ENCODE peak calls at places on chromosomes 11 and 22, in five cellular contexts. L is A673, N is cardiac muscle cell, R is left ventricle myocardium inferior, V is kidney. F is an unnamed sample.

GRCh38 chr22:25878933-25879332 is 136.9 kb downstream of the MYO18B start:
- DNase-seq in L (no peak), N (no peak), R (no peak), V (no peak), F (no peak)

GRCh38 chr11:125871391-125872137 is 15.9 kb upstream of the HYLS1 start:
- DNase-seq in L (peak; percentile 74), N (peak; percentile 48), R (no peak), V (no peak), F (peak; percentile 72)

GRCh38 chr11:1761110-1761856 is 2.4 kb downstream of the CTSD start:
- DNase-seq in L (no peak), N (no peak), R (no peak), V (peak; percentile 84), F (no peak)

GRCh38 chr11:73454987-73455386 is 78.8 kb downstream of the RELT start:
- DNase-seq in L (no peak), N (no peak), R (no peak), V (no peak), F (no peak)

GRCh38 chr11:120344302-120345004 is 8.2 kb downstream of the ARHGEF12 start:
- DNase-seq in L (peak; percentile 60), N (no peak), R (no peak), V (no peak), F (no peak)

GRCh38 chr11:13332124-13332523 is 54.5 kb downstream of the BMAL1 start:
- DNase-seq in L (no peak), N (no peak), R (no peak), V (no peak), F (no peak)

GRCh38 chr22:31083923-31084810 is 3.0 kb downstream of the SMTN start:
- DNase-seq in L (no peak), N (no peak), R (no peak), V (no peak), F (no peak)

GRCh38 chr11:36375348-36376314 is 79.5 kb downstream of the PRR5L start:
- DNase-seq in L (no peak), N (no peak), R (no peak), V (no peak), F (no peak)

GRCh38 chr11:6611092-6612007 is 666 bp downstream of the TAF10 start:
- DNase-seq in L (no peak), N (no peak), R (peak; percentile 48), V (peak; percentile 91), F (no peak)

GRCh38 chr11:86488553-86488952 is 113.9 kb downstream of the CCDC81 start:
- DNase-seq in L (no peak), N (no peak), R (no peak), V (no peak), F (no peak)

GRCh38 chr22:44091021-44091721 is 67.1 kb downstream of the PARVB start:
- DNase-seq in L (peak; percentile 55), N (peak; percentile 33), R (no peak), V (peak; percentile 43), F (peak; percentile 29)

GRCh38 chr11:3109921-3110706 is 52.9 kb upstream of the CARS1 start:
- DNase-seq in L (peak; percentile 44), N (peak; percentile 56), R (no peak), V (peak; percentile 55), F (peak; percentile 42)

GRCh38 chr11:33899383-33900037 is 7.6 kb upstream of the LMO2 start:
- DNase-seq in L (peak; percentile 82), N (peak; percentile 46), R (peak; percentile 81), V (peak; percentile 83), F (peak; percentile 46)

GRCh38 chr11:120181446-120181992 is 29.3 kb upstream of the OAF start:
- DNase-seq in L (no peak), N (no peak), R (no peak), V (peak; percentile 19), F (no peak)

GRCh38 chr11:94813436-94813720 is 45.2 kb downstream of the AMOTL1 start:
- DNase-seq in L (no peak), N (no peak), R (no peak), V (no peak), F (no peak)

GRCh38 chr22:35590634-35591295 is 26.4 kb downstream of the MB start:
- DNase-seq in L (no peak), N (no peak), R (no peak), V (no peak), F (peak; percentile 55)

GRCh38 chr11:704189-704798 is 1.7 kb upstream of the EPS8L2 start:
- DNase-seq in L (no peak), N (no peak), R (no peak), V (no peak), F (no peak)

GRCh38 chr11:101686514-101686913 is 102.7 kb upstream of the TRPC6 start:
- DNase-seq in L (peak; percentile 46), N (no peak), R (no peak), V (no peak), F (no peak)

GRCh38 chr11:15938362-15938725 is 418.0 kb downstream of the SOX6 start:
- DNase-seq in L (no peak), N (no peak), R (no peak), V (no peak), F (no peak)

GRCh38 chr11:45618897-45619296 is 46.5 kb downstream of the CHST1 start:
- DNase-seq in L (no peak), N (no peak), R (no peak), V (no peak), F (no peak)
- H3K4me1 ChIP-seq in L (no peaks in the 10 kb centered on the region), N (no peaks in the 10 kb centered on the region), R (peaks cover 8% of the 10 kb centered on the region), V (no peaks in the 10 kb centered on the region), F (no peaks in the 10 kb centered on the region)

DNA sequence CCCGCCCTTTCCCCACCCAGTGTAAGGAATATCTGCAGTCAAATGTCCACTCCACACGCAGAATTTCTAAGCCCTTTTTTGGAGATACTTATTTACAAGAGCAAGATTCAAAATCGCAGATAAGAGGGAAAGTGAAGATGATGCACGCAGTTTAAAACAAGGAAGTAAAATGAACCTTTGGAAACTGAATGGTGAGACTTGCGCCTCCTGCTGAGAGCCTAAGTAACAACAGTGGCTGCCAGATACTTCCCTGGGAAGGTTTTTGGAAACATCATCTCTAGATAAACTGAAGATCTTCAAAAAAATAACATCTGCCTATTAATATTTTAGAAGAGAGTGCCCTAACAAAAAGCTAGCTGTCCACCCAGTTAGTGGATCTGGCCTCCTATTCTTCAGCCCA is 963.1 kb upstream of the FAT3 start:
- DNase-seq in L (no peak), N (peak; percentile 3), R (no peak), V (no peak), F (no peak)
- H3K4me3 ChIP-seq in L (no peak overlapping the region), N (no peak overlapping the region), R (no peak overlapping the region), V (no peak overlapping the region), F (no peak overlapping the region)

GRCh38 chr11:106133529-106133928 is 56.1 kb downstream of the AASDHPPT start:
- DNase-seq in L (peak; percentile 5), N (peak; percentile 27), R (no peak), V (no peak), F (no peak)
- TF ChIP-seq CTCF in L (peak; percentile 50), N (peak; percentile 28), R (peak; percentile 6), V (no peak), F (peak; percentile 34)

GRCh38 chr11:10453261-10453660 is 1.8 kb upstream of the AMPD3 start:
- DNase-seq in L (no peak), N (no peak), R (no peak), V (no peak), F (no peak)
- H3K4me1 ChIP-seq in L (peaks cover 12% of the 10 kb centered on the region), N (peaks cover 23% of the 10 kb centered on the region), R (peaks cover 27% of the 10 kb centered on the region), V (peaks cover 19% of the 10 kb centered on the region), F (peaks cover 4% of the 10 kb centered on the region)

GRCh38 chr11:22491826-22492225 is 133.8 kb downstream of the FANCF start:
- DNase-seq in L (peak; percentile 88), N (no peak), R (no peak), V (no peak), F (peak; percentile 43)
- H3K4me3 ChIP-seq in L (no peak overlapping the region), N (no peak overlapping the region), R (no peak overlapping the region), V (no peak overlapping the region), F (peak overlapping the region; percentile 47)

DNA sequence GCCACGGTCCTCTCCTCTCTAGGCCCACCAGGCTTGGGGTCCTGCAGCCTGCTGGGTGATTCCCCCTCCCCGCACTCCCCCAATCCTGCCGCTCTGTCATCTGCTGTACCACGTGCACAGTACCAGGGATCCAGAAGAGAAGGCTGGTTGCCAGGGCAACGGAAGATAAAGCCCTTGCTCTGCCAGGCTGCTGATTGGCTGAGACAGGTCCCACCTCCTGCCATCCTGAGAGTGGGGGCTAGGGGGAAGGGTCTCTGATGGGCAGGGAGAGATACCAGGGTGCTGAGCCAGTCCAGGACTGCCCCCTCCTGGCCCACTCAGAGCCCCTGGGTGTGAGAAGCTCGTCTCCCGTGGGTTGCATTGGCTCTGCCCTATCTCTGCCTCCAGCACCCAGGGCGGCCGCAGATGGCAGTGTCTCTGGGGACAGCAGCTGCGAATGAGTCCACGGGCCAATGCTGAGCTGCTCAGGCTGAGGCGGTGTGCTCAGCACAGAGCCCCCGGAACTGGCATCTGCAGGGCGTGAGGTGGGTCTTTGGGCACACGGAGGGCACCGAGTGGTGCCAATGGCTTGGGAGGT is at the start of gene SMIM45:
- DNase-seq in L (peak; percentile 48), N (peak; percentile 64), R (no peak), V (no peak), F (peak; percentile 97)
- TF ChIP-seq CTCF in L (no peak), N (no peak), R (no peak), V (no peak), F (peak; percentile 52)

GRCh38 chr11:44632466-44633123 is 67.1 kb downstream of the CD82 start:
- DNase-seq in L (peak; percentile 68), N (peak; percentile 53), R (no peak), V (no peak), F (no peak)
- H3K4me1 ChIP-seq in L (peaks cover 9% of the 10 kb centered on the region), N (peaks cover 17% of the 10 kb centered on the region), R (peaks cover 65% of the 10 kb centered on the region), V (peaks cover 3% of the 10 kb centered on the region), F (peaks cover 9% of the 10 kb centered on the region)

GRCh38 chr11:88115828-88116410 is 59.3 kb downstream of the RAB38 start:
- DNase-seq in L (no peak), N (no peak), R (no peak), V (no peak), F (no peak)
- H3K4me3 ChIP-seq in L (no peak overlapping the region), N (no peak overlapping the region), R (no peak overlapping the region), V (no peak overlapping the region), F (no peak overlapping the region)

DNA sequence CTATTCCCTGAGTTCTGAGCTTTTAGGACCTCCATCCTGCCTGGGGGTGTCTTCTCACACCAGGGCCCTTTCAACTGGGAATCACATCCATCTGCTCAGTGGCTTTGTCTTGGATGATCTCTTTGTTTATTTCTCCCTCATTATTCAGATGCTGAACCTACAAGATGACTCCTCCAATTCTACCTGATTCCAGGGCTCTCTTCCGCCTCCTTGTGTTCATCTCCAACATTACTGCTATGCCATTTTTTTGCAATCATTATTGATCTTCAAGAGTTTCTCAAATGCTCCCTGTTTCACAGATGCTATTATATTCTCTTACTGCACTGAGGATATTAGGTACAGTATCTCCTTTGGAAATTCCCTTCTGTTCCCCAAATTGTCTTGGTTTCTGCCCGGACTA is 307.7 kb downstream of the SHANK2 start:
- DNase-seq in L (no peak), N (no peak), R (no peak), V (no peak), F (no peak)
- TF ChIP-seq CTCF in L (peak; percentile 27), N (no peak), R (no peak), V (no peak), F (peak; percentile 44)

F was measured in BE2C.